ENCODE peak calls at places on chromosomes 12 and 14, in eight cellular contexts. One of them, this sample, is unnamed.

GRCh38 chr14:83873626-83874025 is 1656.3 kb upstream of the FLRT2 start:
- DNase-seq in NCI-H1694 treated with DMSO at 0.1 percent for 48 hours: no peak
- DNase-seq in T1000: no peak
- DNase-seq in stimulated activated CD4-positive, alpha-beta T cell treated with anti-CD3 and anti-CD28 coated beads, Interleukin-2, amount 100 ng/mL, for 24 hours: no peak
- DNase-seq in activated T-helper 1 cell treated with anti-CD3 and anti-CD28 coated beads, Interleukin-2, amount 50 U/mL, for 16 hours: no peak
- DNase-seq in transverse colon: no peak
- DNase-seq in HCT116: no peak
- DNase-seq in germinal center: no peak
- DNase-seq in this sample: no peak

GRCh38 chr14:74577247-74577947 is 34.6 kb downstream of the LTBP2 start:
- DNase-seq in T1000: no peak
- DNase-seq in germinal center: no peak
- DNase-seq in HCT116: no peak
- DNase-seq in NCI-H1694 treated with DMSO at 0.1 percent for 48 hours: no peak
- DNase-seq in activated T-helper 1 cell treated with anti-CD3 and anti-CD28 coated beads, Interleukin-2, amount 50 U/mL, for 16 hours: no peak
- DNase-seq in stimulated activated CD4-positive, alpha-beta T cell treated with anti-CD3 and anti-CD28 coated beads, Interleukin-2, amount 100 ng/mL, for 24 hours: no peak
- DNase-seq in transverse colon: no peak
- DNase-seq in this sample: no peak

GRCh38 chr12:111818340-111818739 is 23.7 kb upstream of the MAPKAPK5 start:
- DNase-seq in T1000: no peak
- DNase-seq in NCI-H1694 treated with DMSO at 0.1 percent for 48 hours: no peak
- DNase-seq in stimulated activated CD4-positive, alpha-beta T cell treated with anti-CD3 and anti-CD28 coated beads, Interleukin-2, amount 100 ng/mL, for 24 hours: no peak
- DNase-seq in germinal center: no peak
- DNase-seq in transverse colon: no peak
- DNase-seq in activated T-helper 1 cell treated with anti-CD3 and anti-CD28 coated beads, Interleukin-2, amount 50 U/mL, for 16 hours: no peak
- DNase-seq in HCT116: no peak
- DNase-seq in this sample: no peak

GRCh38 chr12:50120521-50120920 is 8.5 kb downstream of the COX14 start:
- DNase-seq in transverse colon: no peak
- DNase-seq in HCT116: no peak
- DNase-seq in germinal center: no peak
- DNase-seq in activated T-helper 1 cell treated with anti-CD3 and anti-CD28 coated beads, Interleukin-2, amount 50 U/mL, for 16 hours: no peak
- DNase-seq in NCI-H1694 treated with DMSO at 0.1 percent for 48 hours: no peak
- DNase-seq in stimulated activated CD4-positive, alpha-beta T cell treated with anti-CD3 and anti-CD28 coated beads, Interleukin-2, amount 100 ng/mL, for 24 hours: no peak
- DNase-seq in T1000: no peak
- DNase-seq in this sample: no peak

GRCh38 chr12:109512608-109513007 is 35.2 kb downstream of the UBE3B start:
- DNase-seq in stimulated activated CD4-positive, alpha-beta T cell treated with anti-CD3 and anti-CD28 coated beads, Interleukin-2, amount 100 ng/mL, for 24 hours: no peak
- DNase-seq in T1000: no peak
- DNase-seq in NCI-H1694 treated with DMSO at 0.1 percent for 48 hours: no peak
- DNase-seq in activated T-helper 1 cell treated with anti-CD3 and anti-CD28 coated beads, Interleukin-2, amount 50 U/mL, for 16 hours: no peak
- DNase-seq in germinal center: no peak
- DNase-seq in HCT116: no peak
- DNase-seq in transverse colon: no peak
- DNase-seq in this sample: no peak

GRCh38 chr12:57085999-57086950 is 2.6 kb upstream of the NAB2 start:
- DNase-seq in T1000: no peak
- DNase-seq in HCT116: no peak
- DNase-seq in stimulated activated CD4-positive, alpha-beta T cell treated with anti-CD3 and anti-CD28 coated beads, Interleukin-2, amount 100 ng/mL, for 24 hours: peak; percentile 69
- DNase-seq in germinal center: peak; percentile 63
- DNase-seq in NCI-H1694 treated with DMSO at 0.1 percent for 48 hours: peak; percentile 56
- DNase-seq in transverse colon: peak; percentile 58
- DNase-seq in activated T-helper 1 cell treated with anti-CD3 and anti-CD28 coated beads, Interleukin-2, amount 50 U/mL, for 16 hours: no peak
- DNase-seq in this sample: peak; percentile 85

GRCh38 chr12:52209321-52209720 is 17.5 kb upstream of the KRT80 start:
- DNase-seq in T1000: no peak
- DNase-seq in activated T-helper 1 cell treated with anti-CD3 and anti-CD28 coated beads, Interleukin-2, amount 50 U/mL, for 16 hours: no peak
- DNase-seq in stimulated activated CD4-positive, alpha-beta T cell treated with anti-CD3 and anti-CD28 coated beads, Interleukin-2, amount 100 ng/mL, for 24 hours: no peak
- DNase-seq in HCT116: no peak
- DNase-seq in germinal center: no peak
- DNase-seq in transverse colon: no peak
- DNase-seq in NCI-H1694 treated with DMSO at 0.1 percent for 48 hours: no peak
- DNase-seq in this sample: no peak

GRCh38 chr12:15662303-15662980 is 126.7 kb downstream of the EPS8 start:
- DNase-seq in germinal center: no peak
- DNase-seq in activated T-helper 1 cell treated with anti-CD3 and anti-CD28 coated beads, Interleukin-2, amount 50 U/mL, for 16 hours: no peak
- DNase-seq in NCI-H1694 treated with DMSO at 0.1 percent for 48 hours: no peak
- DNase-seq in T1000: no peak
- DNase-seq in stimulated activated CD4-positive, alpha-beta T cell treated with anti-CD3 and anti-CD28 coated beads, Interleukin-2, amount 100 ng/mL, for 24 hours: no peak
- DNase-seq in HCT116: peak; percentile 86
- DNase-seq in transverse colon: no peak
- DNase-seq in this sample: no peak

GRCh38 chr12:107619831-107620230 is 65.8 kb upstream of the PWP1 start:
- DNase-seq in activated T-helper 1 cell treated with anti-CD3 and anti-CD28 coated beads, Interleukin-2, amount 50 U/mL, for 16 hours: no peak
- DNase-seq in stimulated activated CD4-positive, alpha-beta T cell treated with anti-CD3 and anti-CD28 coated beads, Interleukin-2, amount 100 ng/mL, for 24 hours: no peak
- DNase-seq in NCI-H1694 treated with DMSO at 0.1 percent for 48 hours: no peak
- DNase-seq in HCT116: no peak
- DNase-seq in T1000: no peak
- DNase-seq in transverse colon: no peak
- DNase-seq in germinal center: no peak
- DNase-seq in this sample: no peak

GRCh38 chr14:85310491-85311272 is 219.3 kb upstream of the FLRT2 start:
- DNase-seq in T1000: no peak
- DNase-seq in stimulated activated CD4-positive, alpha-beta T cell treated with anti-CD3 and anti-CD28 coated beads, Interleukin-2, amount 100 ng/mL, for 24 hours: no peak
- DNase-seq in activated T-helper 1 cell treated with anti-CD3 and anti-CD28 coated beads, Interleukin-2, amount 50 U/mL, for 16 hours: no peak
- DNase-seq in NCI-H1694 treated with DMSO at 0.1 percent for 48 hours: no peak
- DNase-seq in HCT116: no peak
- DNase-seq in transverse colon: no peak
- DNase-seq in germinal center: no peak
- DNase-seq in this sample: no peak

GRCh38 chr14:68295316-68295816 is 475.8 kb downstream of the RAD51B start:
- DNase-seq in stimulated activated CD4-positive, alpha-beta T cell treated with anti-CD3 and anti-CD28 coated beads, Interleukin-2, amount 100 ng/mL, for 24 hours: no peak
- DNase-seq in T1000: no peak
- DNase-seq in transverse colon: peak; percentile 31
- DNase-seq in HCT116: peak; percentile 15
- DNase-seq in germinal center: no peak
- DNase-seq in activated T-helper 1 cell treated with anti-CD3 and anti-CD28 coated beads, Interleukin-2, amount 50 U/mL, for 16 hours: no peak
- DNase-seq in NCI-H1694 treated with DMSO at 0.1 percent for 48 hours: no peak
- DNase-seq in this sample: no peak

GRCh38 chr12:75611041-75611440 is 99.6 kb upstream of the KRR1 start:
- DNase-seq in stimulated activated CD4-positive, alpha-beta T cell treated with anti-CD3 and anti-CD28 coated beads, Interleukin-2, amount 100 ng/mL, for 24 hours: no peak
- DNase-seq in transverse colon: no peak
- DNase-seq in T1000: no peak
- DNase-seq in HCT116: no peak
- DNase-seq in NCI-H1694 treated with DMSO at 0.1 percent for 48 hours: no peak
- DNase-seq in activated T-helper 1 cell treated with anti-CD3 and anti-CD28 coated beads, Interleukin-2, amount 50 U/mL, for 16 hours: no peak
- DNase-seq in germinal center: no peak
- DNase-seq in this sample: no peak